ENCODE peak calls at places on chromosomes 2 and 18, in nine cellular contexts. A is Peyer's patch; B is CD8-positive, alpha-beta T cell; L is transverse colon; V is BE2C; R is brain microvascular endothelial cell; U is adrenal gland; O is fibroblast of the aortic adventitia; W is GM12865. X is an unnamed sample.

GRCh38 chr2:239939736-239940483 is 85.2 kb downstream of the NDUFA10 start:
- DNase-seq in W (no peak), U (peak), V (peak), B (no peak), L (no peak), R (no peak), A (peak), O (no peak), X (no peak)

GRCh38 chr2:69437751-69438154 is 518 bp upstream of the NFU1 start:
- DNase-seq in O (no peak), B (no peak), V (peak), U (peak), W (no peak), R (no peak), A (no peak), L (peak), X (no peak)

GRCh38 chr2:109144271-109144670 is 15.3 kb downstream of the SH3RF3 start:
- DNase-seq in U (no peak), A (no peak), W (peak), L (no peak), B (no peak), R (no peak), O (no peak), V (no peak), X (no peak)

GRCh38 chr18:77650799-77651385 is 401.2 kb downstream of the GALR1 start:
- DNase-seq in B (peak), R (peak), L (peak), O (peak), V (peak), A (peak), U (peak), W (peak), X (peak)

GRCh38 chr2:187993516-187993915 is 298.2 kb upstream of the GULP1 start:
- DNase-seq in W (no peak), A (no peak), O (no peak), R (peak), B (no peak), L (no peak), U (no peak), V (no peak), X (no peak)

GRCh38 chr2:199228887-199229819 is 228.6 kb downstream of the SATB2 start:
- DNase-seq in L (no peak), U (no peak), A (no peak), R (peak), O (peak), V (peak), B (no peak), W (peak), X (no peak)

GRCh38 chr2:47086571-47086970 is 68.5 kb downstream of the STPG4 start:
- DNase-seq in L (no peak), O (no peak), A (peak), R (no peak), W (no peak), V (peak), U (peak), B (no peak), X (no peak)

GRCh38 chr18:23738151-23738550 is 48.9 kb downstream of the LAMA3 start:
- DNase-seq in R (no peak), O (no peak), B (no peak), V (no peak), L (no peak), W (no peak), A (no peak), U (no peak), X (no peak)

GRCh38 chr2:204517154-204517553 is 28.1 kb upstream of the PARD3B start:
- DNase-seq in V (no peak), O (no peak), R (no peak), B (no peak), A (no peak), W (no peak), L (no peak), U (no peak), X (no peak)

GRCh38 chr2:108640731-108641130 is 78.6 kb upstream of the RANBP2 start:
- DNase-seq in U (no peak), V (no peak), L (no peak), B (no peak), R (peak), O (peak), A (no peak), W (no peak), X (no peak)

GRCh38 chr2:241762321-241762932 is 14.2 kb upstream of the GAL3ST2 start:
- DNase-seq in O (no peak), R (no peak), A (no peak), U (peak), W (no peak), B (no peak), V (peak), L (no peak), X (peak)

GRCh38 chr18:22822024-22822423 is 111.1 kb upstream of the RBBP8 start:
- DNase-seq in U (no peak), W (no peak), A (no peak), L (no peak), O (peak), B (no peak), R (peak), V (no peak), X (no peak)

GRCh38 chr18:8978394-8978793 is 124.1 kb upstream of the NDUFV2 start:
- DNase-seq in R (no peak), U (no peak), V (no peak), A (no peak), L (no peak), O (no peak), B (no peak), W (no peak), X (no peak)

GRCh38 chr18:59624384-59624760 is 72.9 kb downstream of the CCBE1 start:
- DNase-seq in A (no peak), W (no peak), O (peak), R (no peak), U (no peak), L (no peak), B (no peak), V (no peak), X (no peak)

GRCh38 chr2:237860273-237860935 is 981 bp downstream of the RAMP1 start:
- DNase-seq in B (no peak), A (peak), U (no peak), L (no peak), V (no peak), W (no peak), O (no peak), R (no peak), X (no peak)

GRCh38 chr2:75241696-75242095 is 42.4 kb upstream of the TACR1 start:
- DNase-seq in A (no peak), W (peak), O (peak), B (no peak), L (no peak), R (peak), V (no peak), U (no peak), X (no peak)

GRCh38 chr2:127128508-127128907 is 21.6 kb upstream of the BIN1 start:
- DNase-seq in W (peak), L (peak), B (no peak), U (peak), V (peak), A (peak), O (no peak), R (no peak), X (peak)

GRCh38 chr2:23595601-23596251 is 210.7 kb downstream of the KLHL29 start:
- DNase-seq in O (peak), V (peak), L (no peak), B (no peak), W (no peak), U (peak), A (peak), R (peak), X (no peak)

GRCh38 chr2:98514879-98515570 is 70.4 kb downstream of the INPP4A start:
- DNase-seq in L (no peak), O (peak), A (no peak), R (peak), W (peak), B (no peak), U (no peak), V (no peak), X (no peak)

GRCh38 chr2:241286348-241287090 is 29.0 kb downstream of the HDLBP start:
- DNase-seq in A (no peak), R (no peak), L (no peak), O (no peak), V (no peak), B (no peak), U (no peak), W (no peak), X (no peak)

GRCh38 chr2:183232161-183232865 is 108.1 kb downstream of the NUP35 start:
- DNase-seq in V (no peak), A (no peak), L (no peak), W (no peak), B (no peak), U (no peak), R (no peak), O (peak), X (no peak)

GRCh38 chr2:36535099-36535498 is 62.9 kb downstream of the FEZ2 start:
- DNase-seq in R (no peak), V (no peak), O (no peak), L (no peak), A (no peak), B (no peak), U (no peak), W (no peak), X (no peak)

GRCh38 chr2:84055816-84056215 is 403.3 kb downstream of the SUCLG1 start:
- DNase-seq in W (no peak), O (no peak), U (no peak), L (no peak), V (no peak), R (no peak), B (no peak), A (no peak), X (no peak)

GRCh38 chr18:54147439-54147838 is 77.0 kb downstream of the MBD2 start:
- DNase-seq in R (no peak), L (no peak), V (no peak), U (no peak), B (no peak), W (peak), O (no peak), A (no peak), X (no peak)

GRCh38 chr2:14828223-14828622 is 195.7 kb downstream of the LRATD1 start:
- DNase-seq in V (no peak), B (no peak), R (no peak), W (no peak), L (no peak), U (no peak), O (no peak), A (no peak), X (no peak)

GRCh38 chr2:160363961-160364733 is 129.5 kb downstream of the RBMS1 start:
- DNase-seq in B (no peak), U (no peak), O (peak), W (no peak), R (no peak), V (no peak), L (no peak), A (no peak), X (no peak)

GRCh38 chr2:46803911-46804670 is 111.5 kb downstream of the MCFD2 start:
- DNase-seq in A (no peak), R (peak), W (no peak), O (peak), V (no peak), U (no peak), L (no peak), B (no peak), X (no peak)

GRCh38 chr2:47401789-47402554 is 984 bp upstream of the MSH2 start:
- DNase-seq in W (no peak), L (no peak), A (no peak), U (no peak), V (no peak), R (no peak), B (no peak), O (no peak), X (peak)

GRCh38 chr2:202122975-202123765 is 50.1 kb downstream of the KIAA2012 start:
- DNase-seq in R (no peak), U (no peak), V (no peak), W (no peak), A (peak), O (no peak), B (no peak), L (no peak), X (no peak)

GRCh38 chr2:21916934-21917522 is 793.3 kb downstream of the TDRD15 start:
- DNase-seq in B (no peak), V (no peak), W (no peak), U (no peak), R (no peak), A (no peak), O (no peak), L (no peak), X (no peak)

GRCh38 chr2:194128810-194129209 is 1528.2 kb upstream of the SLC39A10 start:
- DNase-seq in L (no peak), V (no peak), A (no peak), W (no peak), B (no peak), U (no peak), R (no peak), O (no peak), X (no peak)
- H3K4me3 ChIP-seq in L (no peak), V (no peak), A (no peak), W (no peak), B (no peak), U (no peak), R (no peak), O (no peak), X (no peak)

GRCh38 chr2:27162151-27163121 is 13.6 kb downstream of the TCF23 start:
- DNase-seq in V (no peak), W (peak), R (peak), B (no peak), L (no peak), U (no peak), O (peak), A (no peak), X (no peak)
- H3K4me3 ChIP-seq in V (no peak), W (no peak), R (no peak), B (no peak), L (no peak), U (no peak), O (no peak), A (no peak), X (no peak)

DNA sequence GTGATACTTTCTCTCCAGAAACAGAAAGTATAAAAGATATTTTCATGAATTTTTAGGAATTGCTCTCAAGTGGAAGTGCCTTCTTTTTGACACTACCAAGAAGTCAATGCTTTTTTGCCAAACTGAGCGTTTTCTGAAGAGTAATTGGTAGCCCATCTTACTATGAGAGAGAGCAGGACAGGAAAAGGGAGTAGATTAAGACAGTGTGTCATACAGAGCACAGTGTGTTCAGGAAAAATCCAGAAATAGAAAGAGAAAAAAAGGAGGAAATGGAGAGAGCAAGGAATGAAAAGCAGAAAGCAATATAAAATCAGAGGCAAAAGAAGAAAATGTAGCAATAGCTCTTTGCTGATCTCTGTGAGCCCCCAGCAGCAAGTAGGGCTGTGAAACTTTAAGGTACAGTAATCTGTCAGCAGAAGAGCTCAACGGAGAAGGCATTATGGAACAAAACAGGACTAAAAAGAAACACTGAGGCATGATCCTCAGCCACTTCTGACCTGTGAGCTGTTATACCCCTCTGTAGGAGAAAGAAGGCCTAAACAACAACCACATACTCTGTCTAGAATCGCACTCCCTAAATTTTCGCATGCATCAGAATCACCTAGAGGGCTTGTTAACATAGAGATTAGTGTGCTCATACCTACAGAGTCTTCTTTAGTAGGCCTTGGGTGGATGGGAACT is 15.0 kb upstream of the PGAP1 start:
- DNase-seq in R (no peak), U (no peak), L (no peak), O (no peak), B (no peak), V (no peak), W (no peak), A (no peak), X (no peak)
- H3K4me3 ChIP-seq in R (no peak), U (no peak), L (no peak), O (no peak), B (no peak), V (no peak), W (no peak), A (no peak), X (no peak)

DNA sequence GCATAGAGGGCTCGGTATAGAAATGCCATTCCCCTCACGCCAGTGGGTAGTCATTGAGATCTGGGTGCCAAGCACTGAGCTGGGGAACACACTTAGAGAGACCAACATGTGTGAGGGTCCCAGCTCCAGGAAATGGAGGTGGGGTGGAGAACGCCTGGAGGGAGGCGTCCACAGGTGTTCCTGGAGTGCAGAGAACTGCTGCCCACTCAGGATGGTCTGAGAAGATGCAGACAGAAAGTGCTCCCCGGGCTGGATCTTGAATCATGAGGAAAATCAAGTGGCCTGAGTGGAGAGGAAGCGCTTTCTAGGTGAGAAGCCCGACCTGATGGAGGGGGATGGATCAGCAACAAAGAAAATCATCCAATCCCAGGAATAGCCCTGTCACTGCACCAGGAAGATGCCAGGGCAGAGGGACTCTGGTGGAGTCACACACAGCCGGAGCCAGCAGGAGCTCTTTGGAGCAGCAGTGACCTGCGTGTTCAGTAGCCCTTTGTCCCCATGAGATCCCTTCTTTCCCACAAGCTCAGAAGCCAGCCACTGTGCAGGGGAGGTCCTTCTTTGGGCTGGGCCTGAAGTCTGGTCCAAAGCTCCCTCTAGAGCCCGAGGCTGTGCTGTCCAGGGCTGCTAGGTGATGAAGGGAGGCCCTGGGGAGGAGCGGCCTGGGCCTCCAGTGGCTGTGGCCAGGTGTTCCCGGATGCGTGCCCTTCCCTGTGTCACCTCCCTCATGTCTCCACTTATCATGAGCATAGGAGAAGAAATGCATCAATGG is 112.3 kb downstream of the RNF144A start:
- DNase-seq in O (no peak), W (no peak), R (no peak), B (no peak), V (no peak), A (no peak), L (no peak), U (no peak), X (no peak)
- H3K4me3 ChIP-seq in O (no peak), W (no peak), R (no peak), B (no peak), V (no peak), A (no peak), L (no peak), U (no peak), X (no peak)

GRCh38 chr2:216013080-216013909 is at the start of gene MREG:
- DNase-seq in B (peak), V (peak), O (peak), R (peak), A (peak), W (peak), L (peak), U (peak), X (peak)
- H3K4me3 ChIP-seq in B (peak), V (peak), O (peak), R (peak), A (peak), W (peak), L (peak), U (peak), X (peak)

GRCh38 chr18:31042391-31043181 is at the start of gene DSC3:
- DNase-seq in L (peak), O (no peak), W (no peak), U (no peak), V (peak), R (no peak), B (no peak), A (peak), X (peak)

GRCh38 chr18:31042068-31042390 is 513 bp downstream of the DSC3 start:
- DNase-seq in U (no peak), V (no peak), R (no peak), W (no peak), L (no peak), B (no peak), A (no peak), O (no peak), X (peak)

GRCh38 chr18:31039426-31039825 is 3.1 kb downstream of the DSC3 start:
- DNase-seq in W (no peak), B (no peak), L (no peak), V (no peak), O (no peak), R (no peak), U (no peak), A (no peak), X (no peak)

GRCh38 chr18:31041346-31042067 is 1.0 kb downstream of the DSC3 start:
- DNase-seq in O (no peak), R (no peak), U (no peak), B (no peak), V (no peak), W (no peak), L (peak), A (peak), X (no peak)

GRCh38 chr18:31040982-31041345 is 1.6 kb downstream of the DSC3 start:
- DNase-seq in A (no peak), L (no peak), W (no peak), R (no peak), O (no peak), V (no peak), U (no peak), B (no peak), X (no peak)
- H3K4me3 ChIP-seq in A (no peak), L (peak), W (no peak), R (peak), O (no peak), V (no peak), U (no peak), B (no peak), X (no peak)

GRCh38 chr2:10415640-10416039 is 32.5 kb downstream of the ODC1 start:
- DNase-seq in V (no peak), L (no peak), R (no peak), W (no peak), B (no peak), A (no peak), U (no peak), O (no peak), X (no peak)

GRCh38 chr2:10415048-10415447 is 33.1 kb downstream of the ODC1 start:
- DNase-seq in L (no peak), R (no peak), W (no peak), B (no peak), U (no peak), O (no peak), V (no peak), A (no peak), X (no peak)

GRCh38 chr2:10413488-10413887 is 34.6 kb downstream of the ODC1 start:
- DNase-seq in O (no peak), W (no peak), B (no peak), A (no peak), R (no peak), L (no peak), U (no peak), V (no peak), X (no peak)

GRCh38 chr2:10414000-10414451 is 34.1 kb downstream of the ODC1 start:
- DNase-seq in R (peak), B (no peak), W (peak), V (no peak), U (no peak), L (peak), O (peak), A (peak), X (no peak)

DNA sequence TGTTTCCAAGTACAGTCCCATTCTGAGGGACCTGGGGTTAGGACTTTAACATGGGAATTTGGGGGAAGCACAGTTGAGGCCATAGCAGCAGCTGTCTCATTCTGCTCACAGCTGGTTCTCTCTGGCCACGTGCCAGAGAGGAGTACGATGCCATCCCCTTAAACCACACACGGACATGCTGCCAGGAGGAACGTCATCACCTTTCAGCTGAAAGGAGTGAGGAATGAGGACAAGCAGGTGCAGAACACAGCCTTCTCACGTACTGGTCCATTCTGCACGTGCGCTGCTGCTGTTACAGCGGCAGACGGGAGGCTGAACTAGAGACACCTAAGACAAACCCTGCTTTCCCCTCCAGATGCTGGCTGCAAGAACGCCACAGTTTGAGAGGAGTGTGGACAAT is 33.5 kb downstream of the ODC1 start:
- DNase-seq in R (no peak), L (no peak), O (no peak), A (no peak), V (no peak), W (no peak), U (no peak), B (no peak), X (no peak)
- H3K4me3 ChIP-seq in R (no peak), L (no peak), O (no peak), A (no peak), V (no peak), W (no peak), U (no peak), B (no peak), X (no peak)

GRCh38 chr2:207334631-207335371 is 169.1 kb upstream of the KLF7 start:
- DNase-seq in O (peak), U (peak), V (no peak), R (peak), W (peak), B (no peak), L (peak), A (no peak), X (no peak)
- H3K4me3 ChIP-seq in O (peak), U (no peak), V (no peak), R (peak), W (peak), B (no peak), L (peak), A (no peak), X (no peak)

X was measured in WERI-Rb-1.